ENCODE peak calls at places on chromosomes 5 and 9, in six cellular contexts. Q, T, Z, F, U and I are unnamed samples.

GRCh38 chr5:107687937-107688336 is 17.2 kb upstream of the EFNA5 start:
- DNase-seq in T (no peak), Q (no peak), F (no peak), U (no peak), Z (no peak), I (no peak)

GRCh38 chr5:16666861-16667481 is 50.2 kb upstream of the RETREG1 start:
- DNase-seq in Z (no peak), Q (peak; percentile 62), F (peak; percentile 17), U (no peak), T (no peak), I (no peak)

GRCh38 chr5:10981927-10982326 is 220.9 kb upstream of the DAP start:
- DNase-seq in T (no peak), F (no peak), Z (no peak), U (no peak), Q (no peak), I (no peak)

GRCh38 chr5:160524827-160525226 is 103.2 kb downstream of the PTTG1 start:
- DNase-seq in Z (no peak), F (no peak), U (no peak), T (no peak), Q (no peak), I (no peak)

GRCh38 chr9:21395778-21396717 is 10.8 kb upstream of the IFNA2 start:
- DNase-seq in Q (peak; percentile 48), Z (peak; percentile 91), T (no peak), F (peak; percentile 68), U (peak; percentile 27), I (peak; percentile 68)

GRCh38 chr5:101860563-101860962 is 435.5 kb downstream of the SLCO4C1 start:
- DNase-seq in F (no peak), T (no peak), U (no peak), Q (no peak), Z (no peak), I (no peak)

GRCh38 chr9:117678882-117679281 is 25.3 kb upstream of the TLR4 start:
- DNase-seq in U (no peak), F (no peak), Z (no peak), T (no peak), Q (no peak), I (no peak)

GRCh38 chr5:139038618-139039305 is 159.4 kb downstream of the SIL1 start:
- DNase-seq in T (no peak), F (no peak), U (no peak), Q (peak; percentile 54), Z (no peak), I (no peak)

GRCh38 chr5:135024956-135025729 is 8.9 kb downstream of the PITX1 start:
- DNase-seq in F (no peak), Z (no peak), U (no peak), Q (no peak), T (no peak), I (no peak)